ENCODE peak calls at places on chromosomes 11 and 22, in four cellular contexts. A is prostate gland, I is small intestine, X is spleen. M is an unnamed sample.

GRCh38 chr11:14644396-14645246 is 1.0 kb downstream of the PDE3B start:
- DNase-seq in A (peak; percentile 25), I (peak; percentile 39), X (peak; percentile 92), M (peak; percentile 74)

GRCh38 chr11:102287963-102288744 is 29.1 kb upstream of the BIRC3 start:
- DNase-seq in A (peak; percentile 50), I (peak; percentile 85), X (no peak), M (no peak)

GRCh38 chr22:29231971-29232959 is 26.6 kb downstream of the EMID1 start:
- DNase-seq in A (no peak), I (no peak), X (peak; percentile 88), M (no peak)

GRCh38 chr22:23862103-23862502 is 4.4 kb downstream of the SLC2A11 start:
- DNase-seq in A (peak; percentile 27), I (peak; percentile 41), X (peak; percentile 69), M (no peak)

GRCh38 chr11:83002047-83002446 is 69.7 kb downstream of the RAB30 start:
- DNase-seq in A (no peak), I (no peak), X (no peak), M (no peak)

GRCh38 chr22:46025225-46025972 is 48.4 kb upstream of the WNT7B start:
- DNase-seq in A (no peak), I (no peak), X (peak; percentile 23), M (peak; percentile 16)

GRCh38 chr22:26554956-26555355 is 35.0 kb downstream of the TPST2 start:
- DNase-seq in A (no peak), I (no peak), X (no peak), M (no peak)

GRCh38 chr11:44263711-44264110 is 46.2 kb downstream of the ALX4 start:
- DNase-seq in A (no peak), I (no peak), X (peak; percentile 71), M (no peak)

GRCh38 chr11:35784699-35785098 is 122.1 kb downstream of the TRIM44 start:
- DNase-seq in A (no peak), I (no peak), X (no peak), M (no peak)

GRCh38 chr11:45846974-45847907 is at the start of gene CRY2:
- DNase-seq in A (peak; percentile 99), I (peak; percentile 98), X (peak; percentile 99), M (peak; percentile 100)

GRCh38 chr22:43230983-43231723 is 44.2 kb upstream of the TTLL12 start:
- DNase-seq in A (peak; percentile 17), I (peak; percentile 45), X (peak; percentile 86), M (peak; percentile 70)

GRCh38 chr11:133082851-133083488 is 449.3 kb downstream of the OPCML start:
- DNase-seq in A (peak; percentile 34), I (peak; percentile 60), X (peak; percentile 87), M (peak; percentile 71)

GRCh38 chr11:108967571-108967970 is 302.7 kb downstream of the DDX10 start:
- DNase-seq in A (no peak), I (no peak), X (no peak), M (peak; percentile 65)

GRCh38 chr11:65036931-65037330 is 4.1 kb upstream of the SAC3D1 start:
- DNase-seq in A (peak; percentile 36), I (no peak), X (no peak), M (peak; percentile 54)

GRCh38 chr22:28006271-28006670 is 87.2 kb upstream of the PITPNB start:
- DNase-seq in A (no peak), I (no peak), X (no peak), M (no peak)

GRCh38 chr11:72896431-72896830 is 82.2 kb downstream of the ATG16L2 start:
- DNase-seq in A (no peak), I (no peak), X (no peak), M (no peak)

GRCh38 chr22:17910561-17911311 is 113.6 kb downstream of the MICAL3 start:
- DNase-seq in A (peak; percentile 39), I (no peak), X (peak; percentile 81), M (peak; percentile 88)

GRCh38 chr11:60852060-60852638 is 3.6 kb downstream of the PTGDR2 start:
- DNase-seq in A (no peak), I (peak; percentile 93), X (no peak), M (no peak)

GRCh38 chr11:659532-660085 is 22.5 kb downstream of the DRD4 start:
- DNase-seq in A (no peak), I (peak; percentile 70), X (no peak), M (peak; percentile 28)

GRCh38 chr11:123478352-123478986 is 48.4 kb downstream of the GRAMD1B start:
- DNase-seq in A (peak; percentile 11), I (peak; percentile 72), X (no peak), M (peak; percentile 77)

GRCh38 chr11:74611369-74611861 is 19.0 kb downstream of the POLD3 start:
- DNase-seq in A (no peak), I (peak; percentile 32), X (no peak), M (no peak)

GRCh38 chr11:24637520-24637919 is 140.7 kb downstream of the LUZP2 start:
- DNase-seq in A (no peak), I (no peak), X (no peak), M (no peak)

GRCh38 chr22:17841836-17842235 is 67.6 kb upstream of the BID start:
- DNase-seq in A (no peak), I (peak; percentile 22), X (no peak), M (peak; percentile 50)

GRCh38 chr11:119673389-119674336 is 55.3 kb downstream of the NECTIN1 start:
- DNase-seq in A (no peak), I (no peak), X (peak; percentile 84), M (no peak)

GRCh38 chr11:64864473-64865285 is 13.7 kb downstream of the EHD1 start:
- DNase-seq in A (peak; percentile 32), I (no peak), X (peak; percentile 80), M (peak; percentile 84)

GRCh38 chr11:19453893-19454292 is 213.1 kb upstream of the E2F8 start:
- DNase-seq in A (no peak), I (no peak), X (no peak), M (peak; percentile 68)

GRCh38 chr11:6405039-6405667 is 13.7 kb downstream of the APBB1 start:
- DNase-seq in A (no peak), I (no peak), X (no peak), M (no peak)

GRCh38 chr11:134761926-134762247 is 349.8 kb upstream of the B3GAT1 start:
- DNase-seq in A (no peak), I (no peak), X (peak; percentile 41), M (no peak)

GRCh38 chr11:2179516-2179915 is 7.9 kb upstream of the TH start:
- DNase-seq in A (no peak), I (no peak), X (no peak), M (no peak)
- H3K27ac ChIP-seq in A (no peak overlapping the region), I (no peak overlapping the region), X (no peak overlapping the region), M (no peak overlapping the region)

DNA sequence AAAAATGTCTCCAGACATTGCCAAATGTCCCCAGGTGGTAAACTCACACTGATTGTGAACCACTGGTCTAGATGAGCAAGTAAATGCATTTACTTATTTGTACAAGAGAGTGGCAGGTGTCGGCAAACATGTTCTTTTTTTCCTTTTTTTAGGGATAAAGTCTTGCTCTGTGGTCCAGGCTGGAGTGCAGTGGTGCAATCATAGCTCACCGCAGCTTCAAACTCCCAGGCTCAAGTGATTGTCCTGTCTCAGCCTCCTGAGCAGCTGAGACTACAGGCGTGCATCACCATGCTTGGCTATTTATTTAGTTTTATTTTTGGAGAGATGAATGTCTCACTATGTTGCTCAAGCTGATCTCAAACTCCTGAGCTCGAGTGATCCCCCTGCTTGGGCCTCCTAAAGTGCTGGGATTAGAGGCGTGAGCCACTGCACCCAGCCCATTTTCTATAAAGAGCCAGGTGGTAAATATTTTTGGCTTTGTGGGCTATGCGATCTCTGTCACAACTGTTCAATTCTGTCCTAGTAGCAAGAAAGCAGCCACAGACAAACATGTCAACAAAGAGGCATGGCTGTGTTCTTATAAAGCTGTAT is 1.4 kb downstream of the VPREB1 start:
- DNase-seq in A (no peak), I (no peak), X (no peak), M (no peak)
- H3K27ac ChIP-seq in A (no peak overlapping the region), I (no peak overlapping the region), X (no peak overlapping the region), M (no peak overlapping the region)

DNA sequence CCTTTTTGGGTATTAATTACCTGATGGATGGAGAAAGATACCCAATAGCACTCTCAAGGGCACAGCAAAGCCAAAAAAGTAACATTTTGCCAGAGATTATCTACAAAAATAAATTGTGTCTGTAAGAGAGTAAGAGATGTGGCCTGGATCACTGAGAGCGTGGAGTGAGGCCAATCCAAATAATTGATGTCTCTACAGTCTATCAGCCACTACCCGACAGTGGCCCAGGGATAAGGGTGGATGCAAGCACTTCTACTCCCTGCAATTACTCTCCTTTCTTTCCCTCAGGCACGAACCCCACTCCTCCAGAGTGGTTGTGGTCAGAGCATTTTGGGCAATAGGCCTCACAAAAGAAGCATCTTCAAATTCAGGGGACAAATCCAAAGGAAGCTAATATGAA is 92.3 kb upstream of the ZC3H12C start:
- DNase-seq in A (no peak), I (no peak), X (no peak), M (no peak)
- H3K27ac ChIP-seq in A (no peak overlapping the region), I (no peak overlapping the region), X (no peak overlapping the region), M (no peak overlapping the region)

GRCh38 chr11:124768914-124769313 is 6.8 kb upstream of the ESAM start:
- DNase-seq in A (no peak), I (peak; percentile 72), X (no peak), M (no peak)

GRCh38 chr11:124766156-124766555 is 4.1 kb upstream of the ESAM start:
- DNase-seq in A (no peak), I (no peak), X (no peak), M (no peak)

GRCh38 chr11:124769804-124770774 is 8.0 kb upstream of the ESAM start:
- DNase-seq in A (no peak), I (no peak), X (no peak), M (no peak)
- H3K27ac ChIP-seq in A (no peak overlapping the region), I (no peak overlapping the region), X (no peak overlapping the region), M (no peak overlapping the region)

DNA sequence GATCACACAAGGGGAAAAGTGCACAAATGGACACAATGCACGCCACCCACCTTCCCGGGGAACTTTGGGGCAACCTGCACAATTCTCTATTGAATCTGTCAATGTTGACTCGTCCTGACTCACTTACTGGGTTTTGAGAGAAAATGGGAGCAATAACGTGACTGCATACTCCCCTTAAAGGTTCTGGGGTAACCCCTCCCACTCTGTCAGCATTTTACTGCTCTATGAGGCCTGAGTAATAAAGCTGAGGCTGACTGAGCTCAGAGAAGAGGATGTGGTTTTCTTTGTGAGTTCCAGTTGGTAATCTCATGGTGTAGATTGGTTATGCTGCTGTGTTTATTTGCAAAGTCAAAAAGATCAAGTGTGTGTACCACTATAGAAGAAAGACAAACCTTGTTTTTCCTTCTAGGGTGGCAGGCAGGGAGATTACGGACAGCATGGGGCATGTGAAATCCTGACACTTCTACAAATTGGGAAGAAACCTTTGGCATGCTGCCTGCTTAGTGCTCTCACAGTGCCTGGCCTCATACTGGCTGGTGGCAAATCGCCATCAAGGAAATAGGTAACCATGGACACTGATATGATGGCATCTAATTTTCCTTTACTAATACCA is 16.1 kb upstream of the APOA1 start:
- DNase-seq in A (no peak), I (peak; percentile 73), X (no peak), M (peak; percentile 47)
- H3K27ac ChIP-seq in A (no peak overlapping the region), I (peak overlapping the region; percentile 85), X (peak overlapping the region; percentile 64), M (no peak overlapping the region)

GRCh38 chr11:17734986-17735822 is 623 bp downstream of the KCNC1 start:
- DNase-seq in A (peak; percentile 40), I (peak; percentile 38), X (peak; percentile 82), M (peak; percentile 91)
- H3K27ac ChIP-seq in A (no peak overlapping the region), I (no peak overlapping the region), X (no peak overlapping the region), M (no peak overlapping the region)

M was measured in right cardiac atrium.